ENCODE peak calls at places on chromosomes 6 and 20, in six cellular contexts. E is fibroblast of villous mesenchyme; Z is AG04449; P is uterus; J is A549; U is CD8-positive, alpha-beta T cell. B is an unnamed sample.

GRCh38 chr20:50729925-50730764 is 1.2 kb upstream of the PARD6B start:
- DNase-seq in U (no peak), P (no peak), Z (no peak), E (peak; percentile 38), J (no peak), B (no peak)

GRCh38 chr6:162728177-162728571 is 400 bp downstream of the PACRG start:
- DNase-seq in E (no peak), J (no peak), P (peak; percentile 35), U (no peak), Z (no peak), B (no peak)

GRCh38 chr6:53794073-53794719 is 609 bp upstream of the LRRC1 start:
- DNase-seq in E (peak; percentile 85), J (peak; percentile 53), P (peak; percentile 47), U (peak; percentile 52), Z (no peak), B (peak; percentile 55)

GRCh38 chr20:54223285-54223684 is 15.4 kb downstream of the PFDN4 start:
- DNase-seq in U (no peak), J (no peak), Z (no peak), E (no peak), P (no peak), B (no peak)

GRCh38 chr6:156794963-156795362 is 17.8 kb downstream of the ARID1B start:
- DNase-seq in J (no peak), U (no peak), E (no peak), Z (no peak), P (no peak), B (no peak)

GRCh38 chr20:21981179-21981578 is 275.7 kb downstream of the PAX1 start:
- DNase-seq in U (no peak), Z (no peak), P (no peak), E (no peak), J (no peak), B (peak; percentile 43)

GRCh38 chr6:33297406-33297955 is 1.3 kb downstream of the RGL2 start:
- DNase-seq in Z (no peak), P (no peak), E (no peak), U (no peak), J (no peak), B (no peak)

GRCh38 chr20:43529457-43530153 is 22.1 kb downstream of the L3MBTL1 start:
- DNase-seq in Z (no peak), J (no peak), E (no peak), P (no peak), U (no peak), B (no peak)

GRCh38 chr6:111957623-111958315 is 84.5 kb upstream of the FYN start:
- DNase-seq in Z (no peak), E (no peak), J (no peak), P (no peak), U (no peak), B (no peak)

GRCh38 chr20:9052136-9052535 is 16.8 kb upstream of the PLCB4 start:
- DNase-seq in Z (no peak), E (no peak), P (no peak), J (no peak), U (no peak), B (no peak)

GRCh38 chr20:14334306-14334930 is 3.0 kb downstream of the FLRT3 start:
- DNase-seq in P (peak; percentile 18), Z (no peak), J (peak; percentile 37), E (peak; percentile 61), U (no peak), B (peak; percentile 45)

GRCh38 chr20:841568-842546 is 8.3 kb downstream of the FAM110A start:
- DNase-seq in J (no peak), U (no peak), P (no peak), E (no peak), Z (no peak), B (no peak)

GRCh38 chr6:38283734-38284362 is 355.9 kb downstream of the BTBD9 start:
- DNase-seq in E (no peak), Z (no peak), U (no peak), J (no peak), P (no peak), B (no peak)

GRCh38 chr20:56382696-56383095 is 9.3 kb downstream of the AURKA start:
- DNase-seq in E (no peak), Z (no peak), P (no peak), U (no peak), J (no peak), B (no peak)

GRCh38 chr6:13355043-13355945 is 27.0 kb upstream of the TBC1D7 start:
- DNase-seq in J (no peak), Z (peak; percentile 92), P (no peak), E (peak; percentile 96), U (no peak), B (peak; percentile 85)

GRCh38 chr6:119318176-119318575 is 31.4 kb downstream of the MAN1A1 start:
- DNase-seq in E (no peak), P (no peak), Z (no peak), J (no peak), U (no peak), B (no peak)

GRCh38 chr20:46402236-46402886 is 4.1 kb downstream of the ELMO2 start:
- DNase-seq in Z (no peak), P (no peak), E (peak; percentile 86), J (no peak), U (no peak), B (no peak)

GRCh38 chr6:6758915-6759654 is 170.6 kb downstream of the LY86 start:
- DNase-seq in E (peak; percentile 68), Z (no peak), U (peak; percentile 3), P (no peak), J (peak; percentile 30), B (no peak)

GRCh38 chr6:143200035-143200770 is 139.5 kb downstream of the AIG1 start:
- DNase-seq in E (no peak), Z (no peak), P (no peak), J (no peak), U (no peak), B (no peak)

GRCh38 chr6:166078294-166078693 is 89.4 kb downstream of the TBXT start:
- DNase-seq in E (peak; percentile 83), U (no peak), J (no peak), Z (peak; percentile 94), P (no peak), B (peak; percentile 86)

GRCh38 chr6:13712485-13712990 is 903 bp upstream of the RANBP9 start:
- DNase-seq in U (no peak), J (no peak), Z (no peak), P (no peak), E (peak; percentile 62), B (no peak)

GRCh38 chr20:12762725-12763124 is 246.0 kb upstream of the SPTLC3 start:
- DNase-seq in Z (no peak), J (no peak), P (peak; percentile 25), U (no peak), E (no peak), B (no peak)

GRCh38 chr20:63381781-63382431 is 20.8 kb upstream of the CHRNA4 start:
- DNase-seq in P (no peak), Z (no peak), U (no peak), E (no peak), J (peak; percentile 59), B (no peak)

GRCh38 chr20:47220161-47220582 is 136.3 kb downstream of the ZMYND8 start:
- DNase-seq in U (peak; percentile 9), E (peak; percentile 22), Z (no peak), P (no peak), J (peak; percentile 53), B (no peak)

GRCh38 chr6:112337209-112337638 is 9.9 kb upstream of the RFPL4B start:
- DNase-seq in Z (peak; percentile 52), U (no peak), J (peak; percentile 39), E (peak; percentile 65), P (peak; percentile 60), B (peak; percentile 60)

DNA sequence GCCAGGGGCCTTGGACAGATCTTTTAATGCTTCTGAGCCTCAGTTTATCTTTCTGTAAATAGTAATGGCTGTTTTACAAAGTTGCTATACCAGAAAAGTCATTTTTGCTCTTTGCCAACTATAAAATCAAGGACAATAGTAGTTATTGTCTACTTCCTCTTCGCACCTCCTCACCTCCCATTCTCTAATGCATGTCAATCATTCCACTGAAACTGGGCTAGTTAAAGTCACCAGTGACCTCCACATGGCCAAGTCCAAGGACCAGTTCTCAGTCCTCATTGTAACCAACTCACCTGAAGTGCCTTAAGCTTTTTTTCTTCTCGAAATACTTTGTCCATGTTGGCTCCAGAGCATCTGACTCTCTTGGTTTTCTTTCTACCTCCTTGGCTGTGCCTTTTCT is 51.2 kb downstream of the NCR2 start:
- DNase-seq in E (no peak), U (no peak), Z (no peak), P (no peak), J (no peak), B (no peak)
- H3K4me3 ChIP-seq in E (no peak overlapping the region), U (no peak overlapping the region), Z (no peak overlapping the region), P (no peak overlapping the region), J (no peak overlapping the region), B (no peak overlapping the region)

GRCh38 chr20:18077157-18077556 is 19.4 kb upstream of the OVOL2 start:
- DNase-seq in U (no peak), Z (no peak), J (no peak), E (no peak), P (no peak), B (no peak)

DNA sequence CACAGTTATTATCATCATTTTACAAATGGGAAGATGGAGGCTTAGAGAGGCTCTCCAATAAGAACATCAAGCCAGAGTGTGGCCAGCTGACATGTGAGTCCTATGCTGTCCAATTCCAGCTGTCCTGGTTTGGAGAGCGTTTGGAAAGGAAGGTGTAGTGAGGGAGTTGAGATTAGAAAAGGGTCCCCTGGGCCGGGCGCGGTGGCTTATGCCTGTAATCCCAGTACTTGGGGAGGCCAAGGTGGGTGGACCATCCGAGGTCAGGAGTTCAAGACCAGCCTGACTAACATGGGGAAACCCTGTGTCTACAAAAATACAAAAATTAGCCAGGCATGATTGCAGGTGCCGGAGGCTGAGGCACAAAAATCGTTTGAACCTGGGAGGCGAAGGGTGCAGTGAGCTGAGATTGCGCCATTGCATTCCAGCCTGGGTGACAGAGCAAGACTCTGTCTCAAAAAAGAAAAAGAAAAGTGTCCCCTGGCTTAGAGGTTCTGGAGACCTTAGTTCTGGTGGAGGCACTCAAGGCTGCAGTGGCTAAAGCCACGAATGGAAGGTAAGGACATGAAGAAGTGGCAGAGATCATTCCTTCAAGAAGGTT is 22.1 kb upstream of the OVOL2 start:
- DNase-seq in U (no peak), Z (no peak), J (no peak), P (no peak), E (no peak), B (no peak)
- H3K4me3 ChIP-seq in U (no peak overlapping the region), Z (no peak overlapping the region), J (no peak overlapping the region), P (no peak overlapping the region), E (no peak overlapping the region), B (no peak overlapping the region)

GRCh38 chr6:26317503-26317902 is 47.5 kb upstream of the BTN3A2 start:
- DNase-seq in P (no peak), Z (no peak), U (no peak), E (no peak), J (no peak), B (no peak)

GRCh38 chr6:26318459-26319404 is 46.3 kb upstream of the BTN3A2 start:
- DNase-seq in P (no peak), J (no peak), U (no peak), Z (no peak), E (no peak), B (no peak)

GRCh38 chr6:26316291-26316690 is 48.7 kb upstream of the BTN3A2 start:
- DNase-seq in Z (no peak), P (no peak), J (no peak), E (no peak), U (no peak), B (no peak)

GRCh38 chr6:26321005-26321404 is 44.0 kb upstream of the BTN3A2 start:
- DNase-seq in J (no peak), Z (no peak), E (no peak), P (no peak), U (no peak), B (no peak)

GRCh38 chr6:26319405-26320128 is 45.4 kb upstream of the BTN3A2 start:
- DNase-seq in U (no peak), J (no peak), E (no peak), Z (no peak), P (no peak), B (no peak)
- H3K4me3 ChIP-seq in U (no peak overlapping the region), J (no peak overlapping the region), E (no peak overlapping the region), Z (no peak overlapping the region), P (no peak overlapping the region), B (no peak overlapping the region)

GRCh38 chr6:37145443-37145842 is 24.5 kb upstream of the PIM1 start:
- DNase-seq in E (no peak), Z (no peak), U (no peak), J (no peak), P (no peak), B (no peak)
- H3K4me3 ChIP-seq in E (no peak overlapping the region), Z (no peak overlapping the region), U (no peak overlapping the region), J (no peak overlapping the region), P (no peak overlapping the region), B (no peak overlapping the region)